ENCODE peak calls at places on chromosome 11, in nine cellular contexts. V, U, P, W, A, S, L, K and N are unnamed samples.

GRCh38 chr11:58786693-58787092 is 55.0 kb upstream of the GLYAT start:
- DNase-seq in S (no peak), U (no peak), P (no peak), A (no peak), V (no peak), W (no peak), L (no peak), K (no peak), N (no peak)

GRCh38 chr11:69372589-69373250 is 78.8 kb downstream of the MYEOV start:
- DNase-seq in K (peak; percentile 4), L (no peak), U (no peak), W (no peak), P (no peak), V (no peak), S (no peak), A (no peak), N (no peak)

GRCh38 chr11:134543144-134544044 is 131.4 kb upstream of the B3GAT1 start:
- DNase-seq in P (peak; percentile 1), V (no peak), L (no peak), A (no peak), S (no peak), U (no peak), K (no peak), W (no peak), N (no peak)

GRCh38 chr11:64787526-64788320 is 9.4 kb upstream of the SF1 start:
- DNase-seq in U (peak; percentile 64), V (no peak), A (no peak), W (peak; percentile 25), L (peak; percentile 33), P (no peak), K (no peak), S (peak; percentile 72), N (peak; percentile 91)

GRCh38 chr11:40514124-40514523 is 945.3 kb downstream of the LRRC4C start:
- DNase-seq in P (no peak), L (no peak), V (no peak), A (no peak), S (no peak), K (no peak), W (peak; percentile 18), U (peak; percentile 61), N (no peak)

GRCh38 chr11:63491614-63492372 is 826 bp upstream of the PLAAT5 start:
- DNase-seq in A (no peak), W (peak; percentile 84), L (peak; percentile 46), K (no peak), S (no peak), V (no peak), U (no peak), P (no peak), N (no peak)

GRCh38 chr11:56172256-56172835 is 4.1 kb upstream of the OR5J2 start:
- DNase-seq in P (no peak), U (no peak), A (no peak), K (no peak), W (no peak), L (no peak), V (no peak), S (no peak), N (no peak)

GRCh38 chr11:85955531-85955930 is 100.3 kb downstream of the CCDC83 start:
- DNase-seq in K (no peak), W (peak; percentile 92), V (no peak), L (peak; percentile 78), S (no peak), U (no peak), A (no peak), P (no peak), N (no peak)

GRCh38 chr11:29446132-29446531 is 570.7 kb downstream of the KCNA4 start:
- DNase-seq in W (no peak), A (no peak), U (no peak), K (no peak), V (no peak), P (no peak), L (no peak), S (no peak), N (no peak)

GRCh38 chr11:27231519-27231918 is 131.5 kb downstream of the CCDC34 start:
- DNase-seq in K (no peak), V (no peak), A (no peak), P (no peak), W (peak; percentile 79), S (no peak), U (no peak), L (no peak), N (no peak)

GRCh38 chr11:44572884-44573283 is 7.4 kb downstream of the CD82 start:
- DNase-seq in U (no peak), S (no peak), W (no peak), P (no peak), V (no peak), L (no peak), K (no peak), A (no peak), N (no peak)

GRCh38 chr11:44570411-44571155 is 5.1 kb downstream of the CD82 start:
- DNase-seq in P (no peak), V (no peak), W (no peak), A (no peak), S (no peak), K (no peak), L (no peak), U (no peak), N (no peak)

GRCh38 chr11:44573333-44573732 is 7.9 kb downstream of the CD82 start:
- DNase-seq in V (no peak), P (no peak), U (no peak), A (no peak), K (no peak), S (no peak), W (peak; percentile 41), L (peak; percentile 40), N (no peak)

GRCh38 chr11:44574620-44575287 is 9.3 kb downstream of the CD82 start:
- DNase-seq in W (peak; percentile 98), K (no peak), V (no peak), P (no peak), L (peak; percentile 98), A (no peak), U (peak; percentile 57), S (no peak), N (no peak)

DNA sequence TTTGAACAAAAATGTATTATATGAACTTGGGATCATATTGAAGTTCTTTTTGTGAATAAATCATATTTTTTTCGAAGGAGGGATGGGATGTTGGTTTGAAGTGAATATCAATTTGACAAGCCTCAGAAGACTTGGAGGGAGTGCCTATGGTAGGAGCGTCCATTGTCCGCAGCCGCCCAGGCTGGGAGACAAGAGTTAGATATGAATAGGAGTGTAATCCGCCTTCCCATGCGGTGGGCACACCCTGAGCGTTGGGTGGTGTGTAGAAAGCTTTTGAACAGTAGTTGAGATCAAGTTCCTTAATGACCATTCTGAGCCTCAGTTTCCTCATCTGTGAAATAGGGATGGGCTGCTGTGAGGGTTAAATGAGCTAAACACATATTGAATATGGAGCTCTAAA is 7.0 kb downstream of the CD82 start:
- DNase-seq in L (no peak), V (no peak), W (no peak), U (no peak), K (no peak), P (no peak), A (no peak), S (no peak), N (no peak)
- H3K4me3 ChIP-seq in L (no peak overlapping the region), V (no peak overlapping the region), W (no peak overlapping the region), U (no peak overlapping the region), K (no peak overlapping the region), P (no peak overlapping the region), A (no peak overlapping the region), S (no peak overlapping the region), N (no peak overlapping the region)

GRCh38 chr11:3957437-3957836 is 102.0 kb downstream of the STIM1 start:
- DNase-seq in A (no peak), L (no peak), V (no peak), W (no peak), P (no peak), S (no peak), U (no peak), K (no peak), N (no peak)
- H3K4me1 ChIP-seq in A (peaks cover 12% of the 10 kb centered on the region), L (peaks cover 2% of the 10 kb centered on the region), V (peaks cover 25% of the 10 kb centered on the region), W (peaks cover 7% of the 10 kb centered on the region), P (no peaks in the 10 kb centered on the region), S (peaks cover 8% of the 10 kb centered on the region), U (peaks cover 48% of the 10 kb centered on the region), K (peaks cover 4% of the 10 kb centered on the region), N (peaks cover 11% of the 10 kb centered on the region)

GRCh38 chr11:88508558-88508807 is 170.9 kb upstream of the CTSC start:
- DNase-seq in U (no peak), P (no peak), V (peak; percentile 57), K (no peak), S (no peak), W (no peak), A (no peak), L (no peak), N (no peak)
- H3K4me3 ChIP-seq in U (no peak overlapping the region), P (no peak overlapping the region), V (peak overlapping the region; percentile 49), K (peak overlapping the region; percentile 59), S (peak overlapping the region; percentile 3), W (no peak overlapping the region), A (no peak overlapping the region), L (no peak overlapping the region), N (peak overlapping the region; percentile 59)

GRCh38 chr11:128506384-128506783 is 81.0 kb downstream of the ETS1 start:
- DNase-seq in A (no peak), P (no peak), L (no peak), W (no peak), K (no peak), V (no peak), U (no peak), S (peak; percentile 18), N (no peak)
- H3K4me1 ChIP-seq in A (peaks cover 51% of the 10 kb centered on the region), P (peaks cover 18% of the 10 kb centered on the region), L (peaks cover 46% of the 10 kb centered on the region), W (peaks cover 69% of the 10 kb centered on the region), K (peaks cover 100% of the 10 kb centered on the region), V (peaks cover 100% of the 10 kb centered on the region), U (peaks cover 90% of the 10 kb centered on the region), S (peaks cover 38% of the 10 kb centered on the region), N (peaks cover 100% of the 10 kb centered on the region)

DNA sequence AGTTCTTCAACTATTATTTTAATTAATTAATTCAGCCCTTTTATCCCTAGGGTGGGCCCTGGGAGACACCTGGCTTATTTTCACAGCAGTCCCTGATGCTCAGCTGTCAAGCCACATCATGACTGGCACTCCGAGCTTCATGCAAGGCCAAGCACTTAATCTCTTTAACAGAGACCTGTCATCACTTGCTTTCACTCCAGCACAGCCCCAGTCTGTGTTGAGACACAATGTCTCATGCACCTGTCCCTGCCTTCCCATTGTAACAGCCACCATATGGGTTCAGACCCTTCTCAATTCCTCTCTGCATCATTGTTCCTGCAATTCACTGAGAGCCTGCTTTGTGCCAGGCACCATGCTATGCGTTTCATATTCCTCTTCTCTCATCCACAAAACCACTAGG is 222.2 kb upstream of the TENM4 start:
- DNase-seq in W (no peak), K (no peak), P (no peak), A (no peak), U (no peak), L (no peak), S (no peak), V (no peak), N (no peak)
- H3K4me3 ChIP-seq in W (no peak overlapping the region), K (no peak overlapping the region), P (no peak overlapping the region), A (no peak overlapping the region), U (no peak overlapping the region), L (no peak overlapping the region), S (no peak overlapping the region), V (no peak overlapping the region), N (no peak overlapping the region)